ENCODE peak calls at places on chromosomes 16 and 17, in seven cellular contexts. F is NCI-H1105 treated with DMSO at 0.1 percent for 48 hours; M is stimulated activated CD4-positive, alpha-beta T cell treated with anti-CD3 and anti-CD28 coated beads, Interleukin-1b, Interleukin-23, amount 100 ng/mL, for 24 hours; L is HepG2; P is pancreas; U is NCI-H1092; C is substantia nigra. E is an unnamed sample.

GRCh38 chr17:62792122-62792800 is 15.9 kb downstream of the MARCHF10 start:
- DNase-seq in F (no peak), M (no peak), L (peak; percentile 74), P (peak; percentile 32), U (no peak), C (no peak), E (no peak)

GRCh38 chr17:56317351-56318208 is 164.3 kb downstream of the ANKFN1 start:
- DNase-seq in F (no peak), M (no peak), L (no peak), P (no peak), U (no peak), C (no peak), E (no peak)

GRCh38 chr17:35210741-35211140 is 16.5 kb upstream of the SLC35G3 start:
- DNase-seq in F (no peak), M (no peak), L (no peak), P (no peak), U (no peak), C (no peak), E (no peak)

GRCh38 chr16:89815639-89816348 is 653 bp downstream of the FANCA start:
- DNase-seq in F (no peak), M (no peak), L (no peak), P (no peak), U (no peak), C (no peak), E (peak; percentile 11)

GRCh38 chr17:5537251-5537650 is 47.1 kb downstream of the NLRP1 start:
- DNase-seq in F (no peak), M (no peak), L (no peak), P (no peak), U (no peak), C (no peak), E (no peak)

GRCh38 chr16:71867934-71868333 is 16.0 kb downstream of the ZNF821 start:
- DNase-seq in F (peak; percentile 23), M (no peak), L (peak; percentile 21), P (no peak), U (peak; percentile 63), C (no peak), E (no peak)

GRCh38 chr17:75839942-75840778 is 4.0 kb downstream of the UNC13D start:
- DNase-seq in F (no peak), M (no peak), L (no peak), P (no peak), U (no peak), C (no peak), E (no peak)

GRCh38 chr17:7885357-7886226 is 3.0 kb upstream of the CHD3 start:
- DNase-seq in F (peak; percentile 66), M (no peak), L (no peak), P (peak; percentile 49), U (peak; percentile 50), C (no peak), E (peak; percentile 44)

GRCh38 chr17:61425682-61426481 is 26.2 kb downstream of the TBX2 start:
- DNase-seq in F (no peak), M (no peak), L (peak; percentile 85), P (no peak), U (no peak), C (no peak), E (no peak)

GRCh38 chr16:52852978-52853377 is 199.7 kb downstream of the CHD9NB start:
- DNase-seq in F (no peak), M (no peak), L (no peak), P (no peak), U (no peak), C (no peak), E (no peak)

GRCh38 chr17:38982858-38983746 is 15.9 kb upstream of the FBXO47 start:
- DNase-seq in F (peak; percentile 67), M (no peak), L (peak; percentile 69), P (peak; percentile 23), U (peak; percentile 47), C (no peak), E (peak; percentile 54)

GRCh38 chr16:20950294-20950693 is 49.7 kb downstream of the LYRM1 start:
- DNase-seq in F (no peak), M (no peak), L (no peak), P (no peak), U (no peak), C (no peak), E (no peak)

GRCh38 chr17:49691086-49691676 is 13.3 kb upstream of the SPOP start:
- DNase-seq in F (no peak), M (no peak), L (no peak), P (no peak), U (no peak), C (no peak), E (no peak)

GRCh38 chr17:1186923-1187771 is 7.4 kb upstream of the ABR start:
- DNase-seq in F (peak; percentile 41), M (peak; percentile 57), L (peak; percentile 63), P (peak; percentile 78), U (no peak), C (peak; percentile 60), E (peak; percentile 71)

GRCh38 chr16:17465460-17465859 is 5.3 kb downstream of the XYLT1 start:
- DNase-seq in F (no peak), M (no peak), L (no peak), P (no peak), U (no peak), C (no peak), E (no peak)

GRCh38 chr16:69187891-69188451 is 1.0 kb downstream of the SNTB2 start:
- DNase-seq in F (peak; percentile 65), M (no peak), L (peak; percentile 14), P (peak; percentile 16), U (peak; percentile 49), C (no peak), E (peak; percentile 41)

GRCh38 chr16:80936410-80936809 is 70.3 kb downstream of the CMC2 start:
- DNase-seq in F (no peak), M (no peak), L (no peak), P (no peak), U (no peak), C (no peak), E (no peak)

GRCh38 chr16:90044111-90044551 is 24.9 kb upstream of the DBNDD1 start:
- DNase-seq in F (no peak), M (no peak), L (peak; percentile 50), P (no peak), U (no peak), C (no peak), E (no peak)